ENCODE peak calls at places on chromosomes 2 and 18, in five cellular contexts. One of them, this sample, is unnamed. For H3K4me1 and H3K27me3, the result is how much of the 10 kb centered on the place peaks cover.

GRCh38 chr18:35432565-35433001 is 55.4 kb upstream of the ZNF396 start:
- DNase-seq in sigmoid colon: no peak
- DNase-seq in left ventricle myocardium inferior: no peak
- DNase-seq in breast epithelium: no peak
- DNase-seq in RWPE2: no peak
- DNase-seq in this sample: no peak

GRCh38 chr2:55133467-55134315 is 83.4 kb upstream of the RTN4 start:
- DNase-seq in sigmoid colon: peak
- DNase-seq in left ventricle myocardium inferior: no peak
- DNase-seq in RWPE2: no peak
- DNase-seq in breast epithelium: peak
- DNase-seq in this sample: peak

GRCh38 chr2:41854227-41854626 is 193.6 kb upstream of the PKDCC start:
- DNase-seq in sigmoid colon: no peak
- DNase-seq in breast epithelium: no peak
- DNase-seq in left ventricle myocardium inferior: no peak
- DNase-seq in RWPE2: no peak
- DNase-seq in this sample: no peak

GRCh38 chr2:26986576-26986975 is 16.1 kb downstream of the MAPRE3 start:
- DNase-seq in sigmoid colon: no peak
- DNase-seq in RWPE2: no peak
- DNase-seq in breast epithelium: no peak
- DNase-seq in left ventricle myocardium inferior: no peak
- DNase-seq in this sample: no peak

GRCh38 chr2:72925328-72925943 is 8.1 kb downstream of the EMX1 start:
- DNase-seq in RWPE2: no peak
- DNase-seq in left ventricle myocardium inferior: no peak
- DNase-seq in breast epithelium: no peak
- DNase-seq in sigmoid colon: peak
- DNase-seq in this sample: no peak

GRCh38 chr2:223894968-223895367 is 50.2 kb downstream of the WDFY1 start:
- DNase-seq in left ventricle myocardium inferior: no peak
- DNase-seq in breast epithelium: no peak
- DNase-seq in RWPE2: no peak
- DNase-seq in sigmoid colon: no peak
- DNase-seq in this sample: no peak

GRCh38 chr2:85733121-85733960 is 20.4 kb upstream of the ATOH8 start:
- DNase-seq in breast epithelium: no peak
- DNase-seq in sigmoid colon: peak
- DNase-seq in RWPE2: no peak
- DNase-seq in left ventricle myocardium inferior: no peak
- DNase-seq in this sample: peak

GRCh38 chr18:48954837-48955527 is 4.2 kb upstream of the SMAD7 start:
- DNase-seq in left ventricle myocardium inferior: no peak
- DNase-seq in RWPE2: no peak
- DNase-seq in breast epithelium: no peak
- DNase-seq in sigmoid colon: no peak
- DNase-seq in this sample: no peak

GRCh38 chr2:238127165-238128060 is 11.1 kb upstream of the KLHL30 start:
- DNase-seq in sigmoid colon: peak
- DNase-seq in RWPE2: no peak
- DNase-seq in breast epithelium: no peak
- DNase-seq in left ventricle myocardium inferior: no peak
- DNase-seq in this sample: peak

GRCh38 chr2:26530696-26531095 is 52.8 kb upstream of the OTOF start:
- DNase-seq in sigmoid colon: peak
- DNase-seq in breast epithelium: no peak
- DNase-seq in RWPE2: peak
- DNase-seq in left ventricle myocardium inferior: no peak
- DNase-seq in this sample: peak

GRCh38 chr2:237896507-237896892 is 37.1 kb downstream of the RAMP1 start:
- DNase-seq in RWPE2: no peak
- DNase-seq in breast epithelium: no peak
- DNase-seq in left ventricle myocardium inferior: no peak
- DNase-seq in sigmoid colon: no peak
- DNase-seq in this sample: no peak

GRCh38 chr2:207235621-207236020 is 69.9 kb upstream of the KLF7 start:
- DNase-seq in sigmoid colon: no peak
- DNase-seq in left ventricle myocardium inferior: no peak
- DNase-seq in breast epithelium: no peak
- DNase-seq in RWPE2: no peak
- DNase-seq in this sample: no peak

GRCh38 chr18:62767321-62767720 is 52.0 kb downstream of the PHLPP1 start:
- DNase-seq in RWPE2: no peak
- DNase-seq in breast epithelium: no peak
- DNase-seq in sigmoid colon: no peak
- DNase-seq in left ventricle myocardium inferior: no peak
- DNase-seq in this sample: no peak

GRCh38 chr2:47265158-47265557 is 110.0 kb upstream of the STPG4 start:
- DNase-seq in RWPE2: no peak
- DNase-seq in breast epithelium: no peak
- DNase-seq in left ventricle myocardium inferior: no peak
- DNase-seq in sigmoid colon: peak
- DNase-seq in this sample: no peak

GRCh38 chr2:148653437-148653836 is 8.9 kb downstream of the EPC2 start:
- DNase-seq in breast epithelium: no peak
- DNase-seq in sigmoid colon: no peak
- DNase-seq in RWPE2: no peak
- DNase-seq in left ventricle myocardium inferior: no peak
- DNase-seq in this sample: no peak

GRCh38 chr2:40797115-40797514 is 345.2 kb upstream of the SLC8A1 start:
- DNase-seq in sigmoid colon: no peak
- DNase-seq in breast epithelium: no peak
- DNase-seq in RWPE2: no peak
- DNase-seq in left ventricle myocardium inferior: no peak
- DNase-seq in this sample: no peak

GRCh38 chr2:115369380-115369779 is 926.9 kb downstream of the DPP10 start:
- DNase-seq in breast epithelium: no peak
- DNase-seq in RWPE2: no peak
- DNase-seq in sigmoid colon: no peak
- DNase-seq in left ventricle myocardium inferior: no peak
- DNase-seq in this sample: no peak

GRCh38 chr2:8761529-8762164 is 75.8 kb downstream of the KIDINS220 start:
- DNase-seq in left ventricle myocardium inferior: no peak
- DNase-seq in sigmoid colon: no peak
- DNase-seq in RWPE2: no peak
- DNase-seq in breast epithelium: no peak
- DNase-seq in this sample: no peak

GRCh38 chr18:55695091-55695490 is 107.1 kb upstream of the TCF4 start:
- DNase-seq in left ventricle myocardium inferior: no peak
- DNase-seq in breast epithelium: no peak
- DNase-seq in sigmoid colon: no peak
- DNase-seq in RWPE2: no peak
- DNase-seq in this sample: no peak

GRCh38 chr2:202754936-202755335 is 116.6 kb downstream of the ICA1L start:
- DNase-seq in breast epithelium: no peak
- DNase-seq in sigmoid colon: no peak
- DNase-seq in left ventricle myocardium inferior: no peak
- DNase-seq in RWPE2: no peak
- DNase-seq in this sample: no peak

GRCh38 chr2:44768438-44769236 is 172.9 kb upstream of the SIX3 start:
- DNase-seq in sigmoid colon: no peak
- DNase-seq in left ventricle myocardium inferior: no peak
- DNase-seq in breast epithelium: no peak
- DNase-seq in RWPE2: no peak
- DNase-seq in this sample: no peak

GRCh38 chr2:8669157-8669852 is 12.6 kb upstream of the ID2 start:
- DNase-seq in left ventricle myocardium inferior: no peak
- DNase-seq in RWPE2: no peak
- DNase-seq in breast epithelium: peak
- DNase-seq in sigmoid colon: no peak
- DNase-seq in this sample: no peak

GRCh38 chr18:10687161-10687925 is 161.5 kb downstream of the NAPG start:
- DNase-seq in left ventricle myocardium inferior: no peak
- DNase-seq in RWPE2: peak
- DNase-seq in sigmoid colon: no peak
- DNase-seq in breast epithelium: no peak
- DNase-seq in this sample: no peak

GRCh38 chr2:109736177-109736827 is 57.8 kb upstream of the RGPD5 start:
- DNase-seq in breast epithelium: peak
- DNase-seq in left ventricle myocardium inferior: no peak
- DNase-seq in RWPE2: no peak
- DNase-seq in sigmoid colon: peak
- DNase-seq in this sample: no peak

GRCh38 chr18:43882358-43882757 is 605.1 kb upstream of the SYT4 start:
- DNase-seq in breast epithelium: no peak
- DNase-seq in left ventricle myocardium inferior: peak
- DNase-seq in RWPE2: no peak
- DNase-seq in sigmoid colon: no peak
- DNase-seq in this sample: peak

GRCh38 chr2:39232141-39232540 is 11.6 kb downstream of the CDKL4 start:
- DNase-seq in left ventricle myocardium inferior: no peak
- DNase-seq in sigmoid colon: no peak
- DNase-seq in RWPE2: no peak
- DNase-seq in breast epithelium: no peak
- DNase-seq in this sample: no peak

GRCh38 chr18:73962251-73962650 is 185.4 kb downstream of the FBXO15 start:
- DNase-seq in left ventricle myocardium inferior: no peak
- DNase-seq in sigmoid colon: no peak
- DNase-seq in breast epithelium: no peak
- DNase-seq in RWPE2: no peak
- DNase-seq in this sample: no peak

GRCh38 chr2:10659898-10660568 is 29.7 kb downstream of the NOL10 start:
- DNase-seq in RWPE2: no peak
- DNase-seq in sigmoid colon: no peak
- DNase-seq in breast epithelium: no peak
- DNase-seq in left ventricle myocardium inferior: peak
- DNase-seq in this sample: no peak

GRCh38 chr2:24132543-24132942 is 9.3 kb downstream of the FAM228B start:
- DNase-seq in sigmoid colon: no peak
- DNase-seq in RWPE2: no peak
- DNase-seq in left ventricle myocardium inferior: no peak
- DNase-seq in breast epithelium: no peak
- DNase-seq in this sample: no peak

GRCh38 chr2:207896525-207897295 is 127.0 kb upstream of the FZD5 start:
- DNase-seq in left ventricle myocardium inferior: no peak
- DNase-seq in RWPE2: no peak
- DNase-seq in breast epithelium: no peak
- DNase-seq in sigmoid colon: no peak
- DNase-seq in this sample: no peak

GRCh38 chr18:49678440-49678839 is 116.6 kb downstream of the LIPG start:
- DNase-seq in breast epithelium: peak
- DNase-seq in RWPE2: no peak
- DNase-seq in sigmoid colon: no peak
- DNase-seq in left ventricle myocardium inferior: no peak
- DNase-seq in this sample: no peak

GRCh38 chr2:99636432-99637034 is 146.7 kb upstream of the REV1 start:
- DNase-seq in RWPE2: no peak
- DNase-seq in breast epithelium: peak
- DNase-seq in sigmoid colon: peak
- DNase-seq in left ventricle myocardium inferior: peak
- DNase-seq in this sample: no peak

GRCh38 chr18:62018034-62018760 is 125.4 kb upstream of the RNF152 start:
- DNase-seq in sigmoid colon: peak
- DNase-seq in breast epithelium: no peak
- DNase-seq in RWPE2: no peak
- DNase-seq in left ventricle myocardium inferior: peak
- DNase-seq in this sample: no peak

DNA sequence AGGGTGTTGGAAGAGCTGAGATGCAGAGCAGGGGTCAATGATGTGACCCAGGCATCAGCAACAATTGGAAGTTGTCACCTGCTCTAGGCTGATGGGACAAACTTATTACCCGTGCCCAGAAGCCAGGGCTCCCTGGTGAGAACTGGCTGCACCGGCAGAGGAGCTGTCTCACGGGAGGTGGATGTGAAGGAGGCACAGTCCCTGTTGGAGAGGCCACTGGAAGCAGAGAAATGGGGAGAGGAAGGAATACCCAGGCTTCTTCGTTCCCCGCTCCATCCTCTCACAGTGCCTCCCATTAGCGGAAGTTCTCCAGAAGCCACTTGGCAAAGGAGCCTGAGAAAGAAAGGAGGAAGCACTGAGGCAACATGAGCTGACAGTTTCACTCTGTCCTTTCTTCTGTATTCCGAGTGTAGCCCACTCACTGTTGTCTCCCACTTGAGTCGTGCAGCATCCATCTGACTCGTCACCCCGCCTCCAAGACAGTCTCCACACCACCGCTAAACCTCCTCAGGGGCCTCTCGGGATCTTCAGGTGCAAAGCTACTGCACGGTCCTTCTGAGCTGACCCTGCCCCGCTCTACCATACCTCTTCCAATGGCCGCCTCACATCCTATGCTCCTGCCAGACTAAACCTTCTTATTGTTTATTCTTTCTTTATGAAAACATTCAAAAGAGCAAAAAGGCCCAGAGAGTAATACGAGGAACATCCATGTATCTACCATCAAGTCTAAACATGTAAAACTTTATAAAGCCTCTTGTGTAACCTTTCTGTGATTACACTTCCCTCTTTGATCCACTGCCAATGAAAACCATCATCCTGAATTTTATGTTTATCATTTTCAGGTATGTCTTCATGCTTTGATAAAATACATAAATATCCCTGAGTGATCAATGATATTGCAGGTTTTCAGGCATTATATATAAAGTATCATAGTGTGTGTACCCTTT is 19.1 kb upstream of the AFTPH start:
- DNase-seq in sigmoid colon: no peak
- DNase-seq in breast epithelium: no peak
- DNase-seq in RWPE2: no peak
- DNase-seq in left ventricle myocardium inferior: no peak
- DNase-seq in this sample: no peak
- H3K4me1 ChIP-seq in sigmoid colon: under half
- H3K4me1 ChIP-seq in breast epithelium: under half
- H3K4me1 ChIP-seq in RWPE2: under half
- H3K4me1 ChIP-seq in left ventricle myocardium inferior: under half
- H3K4me1 ChIP-seq in this sample: under half

GRCh38 chr2:105852066-105852465 is 107.4 kb downstream of the NCK2 start:
- DNase-seq in left ventricle myocardium inferior: no peak
- DNase-seq in RWPE2: no peak
- DNase-seq in breast epithelium: no peak
- DNase-seq in sigmoid colon: no peak
- DNase-seq in this sample: no peak
- H3K27ac ChIP-seq in left ventricle myocardium inferior: no peak
- H3K27ac ChIP-seq in RWPE2: no peak
- H3K27ac ChIP-seq in breast epithelium: no peak
- H3K27ac ChIP-seq in sigmoid colon: no peak
- H3K27ac ChIP-seq in this sample: no peak

GRCh38 chr18:4986677-4987076 is 210.4 kb downstream of the AKAIN1 start:
- DNase-seq in RWPE2: no peak
- DNase-seq in left ventricle myocardium inferior: no peak
- DNase-seq in breast epithelium: no peak
- DNase-seq in sigmoid colon: no peak
- DNase-seq in this sample: no peak
- H3K27me3 ChIP-seq in RWPE2: under half
- H3K27me3 ChIP-seq in left ventricle myocardium inferior: under half
- H3K27me3 ChIP-seq in breast epithelium: under half
- H3K27me3 ChIP-seq in sigmoid colon: under half
- H3K27me3 ChIP-seq in this sample: under half

DNA sequence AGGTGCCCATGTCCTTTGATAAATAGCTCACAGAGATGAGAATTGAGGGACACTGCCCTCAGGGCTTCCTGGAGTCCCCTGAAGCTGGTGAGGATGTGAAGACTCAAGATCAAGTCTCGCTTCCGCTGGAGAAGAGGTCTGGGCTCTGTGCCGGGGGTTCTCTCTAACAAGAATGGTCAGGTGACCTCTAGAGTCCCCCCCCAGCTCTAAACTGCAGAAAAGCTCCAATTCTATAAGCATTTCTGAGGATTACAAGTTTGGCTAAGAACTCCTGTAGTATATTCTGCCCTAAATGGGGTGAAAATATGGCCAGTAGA is 32.4 kb downstream of the LPIN2 start:
- DNase-seq in RWPE2: no peak
- DNase-seq in breast epithelium: no peak
- DNase-seq in left ventricle myocardium inferior: no peak
- DNase-seq in sigmoid colon: no peak
- DNase-seq in this sample: no peak
- H3K4me1 ChIP-seq in RWPE2: under half
- H3K4me1 ChIP-seq in breast epithelium: under half
- H3K4me1 ChIP-seq in left ventricle myocardium inferior: half or more
- H3K4me1 ChIP-seq in sigmoid colon: half or more
- H3K4me1 ChIP-seq in this sample: half or more

This sample was measured in left lung.